ENCODE peak calls at places on chromosomes 2 and 18, in six cellular contexts. One of them, this sample, is unnamed.
A peak's percentile ranks its signal among the peaks of the same experiment; 100 is the strongest.

GRCh38 chr2:169808211-169808610 is 9.5 kb downstream of the SSB start:
- DNase-seq in RWPE2: no peak
- DNase-seq in prostate gland: no peak
- DNase-seq in memory B cell: no peak
- DNase-seq in T-helper 17 cell: no peak
- DNase-seq in DMS 273 treated with DMSO at 0.1 percent for 48 hours: no peak
- DNase-seq in this sample: no peak

GRCh38 chr2:94956797-94957391 is 68.6 kb upstream of the MAL start:
- DNase-seq in T-helper 17 cell: no peak
- DNase-seq in RWPE2: no peak
- DNase-seq in memory B cell: peak; percentile 22
- DNase-seq in prostate gland: peak; percentile 33
- DNase-seq in DMS 273 treated with DMSO at 0.1 percent for 48 hours: no peak
- DNase-seq in this sample: no peak

GRCh38 chr2:185738679-185739472 is at the start of gene FSIP2:
- DNase-seq in RWPE2: peak; percentile 47
- DNase-seq in DMS 273 treated with DMSO at 0.1 percent for 48 hours: no peak
- DNase-seq in prostate gland: peak; percentile 16
- DNase-seq in memory B cell: no peak
- DNase-seq in T-helper 17 cell: no peak
- DNase-seq in this sample: peak; percentile 35

GRCh38 chr2:60278906-60279305 is 274.5 kb downstream of the BCL11A start:
- DNase-seq in memory B cell: no peak
- DNase-seq in T-helper 17 cell: no peak
- DNase-seq in prostate gland: no peak
- DNase-seq in DMS 273 treated with DMSO at 0.1 percent for 48 hours: no peak
- DNase-seq in RWPE2: no peak
- DNase-seq in this sample: no peak

GRCh38 chr18:944440-944839 is 39.8 kb downstream of the ADCYAP1 start:
- DNase-seq in T-helper 17 cell: no peak
- DNase-seq in prostate gland: no peak
- DNase-seq in RWPE2: no peak
- DNase-seq in memory B cell: no peak
- DNase-seq in DMS 273 treated with DMSO at 0.1 percent for 48 hours: no peak
- DNase-seq in this sample: no peak

GRCh38 chr2:150612957-150613710 is 125.7 kb upstream of the RND3 start:
- DNase-seq in RWPE2: no peak
- DNase-seq in memory B cell: no peak
- DNase-seq in DMS 273 treated with DMSO at 0.1 percent for 48 hours: no peak
- DNase-seq in T-helper 17 cell: no peak
- DNase-seq in prostate gland: peak; percentile 22
- DNase-seq in this sample: no peak

GRCh38 chr2:60657673-60658072 is 98.4 kb upstream of the PAPOLG start:
- DNase-seq in prostate gland: no peak
- DNase-seq in RWPE2: no peak
- DNase-seq in DMS 273 treated with DMSO at 0.1 percent for 48 hours: no peak
- DNase-seq in memory B cell: no peak
- DNase-seq in T-helper 17 cell: no peak
- DNase-seq in this sample: no peak

GRCh38 chr18:34222396-34223163 is 2.1 kb downstream of the NOL4 start:
- DNase-seq in prostate gland: no peak
- DNase-seq in memory B cell: no peak
- DNase-seq in RWPE2: no peak
- DNase-seq in T-helper 17 cell: no peak
- DNase-seq in DMS 273 treated with DMSO at 0.1 percent for 48 hours: no peak
- DNase-seq in this sample: no peak

GRCh38 chr2:166360906-166361305 is 14.8 kb downstream of the SCN9A start:
- DNase-seq in T-helper 17 cell: no peak
- DNase-seq in prostate gland: no peak
- DNase-seq in RWPE2: no peak
- DNase-seq in memory B cell: no peak
- DNase-seq in DMS 273 treated with DMSO at 0.1 percent for 48 hours: no peak
- DNase-seq in this sample: no peak

GRCh38 chr2:208466133-208466919 is 59.7 kb downstream of the PTH2R start:
- DNase-seq in memory B cell: no peak
- DNase-seq in prostate gland: no peak
- DNase-seq in RWPE2: no peak
- DNase-seq in DMS 273 treated with DMSO at 0.1 percent for 48 hours: peak; percentile 19
- DNase-seq in T-helper 17 cell: no peak
- DNase-seq in this sample: no peak

GRCh38 chr2:204261776-204262175 is 283.5 kb upstream of the PARD3B start:
- DNase-seq in RWPE2: no peak
- DNase-seq in DMS 273 treated with DMSO at 0.1 percent for 48 hours: no peak
- DNase-seq in memory B cell: no peak
- DNase-seq in prostate gland: no peak
- DNase-seq in T-helper 17 cell: no peak
- DNase-seq in this sample: no peak

GRCh38 chr2:6881036-6881435 is 3.5 kb downstream of the RSAD2 start:
- DNase-seq in prostate gland: no peak
- DNase-seq in RWPE2: no peak
- DNase-seq in T-helper 17 cell: no peak
- DNase-seq in DMS 273 treated with DMSO at 0.1 percent for 48 hours: no peak
- DNase-seq in memory B cell: no peak
- DNase-seq in this sample: no peak

GRCh38 chr2:120684225-120684624 is 51.4 kb upstream of the GLI2 start:
- DNase-seq in T-helper 17 cell: no peak
- DNase-seq in memory B cell: no peak
- DNase-seq in DMS 273 treated with DMSO at 0.1 percent for 48 hours: no peak
- DNase-seq in prostate gland: no peak
- DNase-seq in RWPE2: no peak
- DNase-seq in this sample: no peak

GRCh38 chr2:12705230-12705629 is 11.5 kb upstream of the TRIB2 start:
- DNase-seq in DMS 273 treated with DMSO at 0.1 percent for 48 hours: no peak
- DNase-seq in RWPE2: no peak
- DNase-seq in prostate gland: no peak
- DNase-seq in T-helper 17 cell: no peak
- DNase-seq in memory B cell: no peak
- DNase-seq in this sample: no peak

GRCh38 chr2:45237850-45238542 is 228.7 kb upstream of the SIX2 start:
- DNase-seq in T-helper 17 cell: no peak
- DNase-seq in DMS 273 treated with DMSO at 0.1 percent for 48 hours: no peak
- DNase-seq in memory B cell: no peak
- DNase-seq in prostate gland: no peak
- DNase-seq in RWPE2: peak; percentile 77
- DNase-seq in this sample: no peak

GRCh38 chr2:80167284-80167808 is 137.2 kb downstream of the LRRTM1 start:
- DNase-seq in memory B cell: no peak
- DNase-seq in DMS 273 treated with DMSO at 0.1 percent for 48 hours: no peak
- DNase-seq in T-helper 17 cell: no peak
- DNase-seq in prostate gland: no peak
- DNase-seq in RWPE2: no peak
- DNase-seq in this sample: no peak

GRCh38 chr2:120740765-120741513 is 5.3 kb downstream of the GLI2 start:
- DNase-seq in DMS 273 treated with DMSO at 0.1 percent for 48 hours: no peak
- DNase-seq in prostate gland: no peak
- DNase-seq in RWPE2: no peak
- DNase-seq in T-helper 17 cell: no peak
- DNase-seq in memory B cell: no peak
- DNase-seq in this sample: no peak

GRCh38 chr2:217929294-217929671 is 73.5 kb downstream of the TNS1 start:
- DNase-seq in RWPE2: no peak
- DNase-seq in DMS 273 treated with DMSO at 0.1 percent for 48 hours: no peak
- DNase-seq in T-helper 17 cell: no peak
- DNase-seq in prostate gland: no peak
- DNase-seq in memory B cell: no peak
- DNase-seq in this sample: no peak

GRCh38 chr2:241225983-241226382 is 37.5 kb downstream of the ANO7 start:
- DNase-seq in prostate gland: no peak
- DNase-seq in RWPE2: no peak
- DNase-seq in DMS 273 treated with DMSO at 0.1 percent for 48 hours: no peak
- DNase-seq in T-helper 17 cell: no peak
- DNase-seq in memory B cell: no peak
- DNase-seq in this sample: no peak

GRCh38 chr2:48414980-48415764 is 114.8 kb upstream of the STON1 start:
- DNase-seq in DMS 273 treated with DMSO at 0.1 percent for 48 hours: peak; percentile 67
- DNase-seq in memory B cell: no peak
- DNase-seq in RWPE2: no peak
- DNase-seq in prostate gland: no peak
- DNase-seq in T-helper 17 cell: no peak
- DNase-seq in this sample: no peak

GRCh38 chr2:219545610-219546352 is 2.0 kb downstream of the TMEM198 start:
- DNase-seq in RWPE2: no peak
- DNase-seq in prostate gland: no peak
- DNase-seq in memory B cell: no peak
- DNase-seq in DMS 273 treated with DMSO at 0.1 percent for 48 hours: no peak
- DNase-seq in T-helper 17 cell: no peak
- DNase-seq in this sample: no peak

GRCh38 chr2:40457846-40458245 is 6.0 kb upstream of the SLC8A1 start:
- DNase-seq in memory B cell: no peak
- DNase-seq in RWPE2: no peak
- DNase-seq in T-helper 17 cell: no peak
- DNase-seq in prostate gland: no peak
- DNase-seq in DMS 273 treated with DMSO at 0.1 percent for 48 hours: no peak
- DNase-seq in this sample: no peak

GRCh38 chr18:457120-457519 is 43.4 kb downstream of the COLEC12 start:
- DNase-seq in DMS 273 treated with DMSO at 0.1 percent for 48 hours: peak; percentile 17
- DNase-seq in memory B cell: no peak
- DNase-seq in RWPE2: no peak
- DNase-seq in prostate gland: peak; percentile 10
- DNase-seq in T-helper 17 cell: no peak
- DNase-seq in this sample: no peak

GRCh38 chr2:101766871-101767739 is 69.6 kb downstream of the MAP4K4 start:
- DNase-seq in memory B cell: no peak
- DNase-seq in T-helper 17 cell: no peak
- DNase-seq in prostate gland: no peak
- DNase-seq in RWPE2: no peak
- DNase-seq in DMS 273 treated with DMSO at 0.1 percent for 48 hours: no peak
- DNase-seq in this sample: no peak

GRCh38 chr2:174546519-174547506 is 50.8 kb downstream of the WIPF1 start:
- DNase-seq in RWPE2: no peak
- DNase-seq in T-helper 17 cell: no peak
- DNase-seq in memory B cell: no peak
- DNase-seq in prostate gland: no peak
- DNase-seq in DMS 273 treated with DMSO at 0.1 percent for 48 hours: peak; percentile 13
- DNase-seq in this sample: no peak

GRCh38 chr2:150410809-150411208 is 76.7 kb downstream of the RND3 start:
- DNase-seq in T-helper 17 cell: no peak
- DNase-seq in DMS 273 treated with DMSO at 0.1 percent for 48 hours: no peak
- DNase-seq in prostate gland: no peak
- DNase-seq in memory B cell: no peak
- DNase-seq in RWPE2: no peak
- DNase-seq in this sample: no peak

GRCh38 chr2:203710211-203710610 is 3.8 kb downstream of the CD28 start:
- DNase-seq in prostate gland: no peak
- DNase-seq in DMS 273 treated with DMSO at 0.1 percent for 48 hours: no peak
- DNase-seq in T-helper 17 cell: no peak
- DNase-seq in memory B cell: no peak
- DNase-seq in RWPE2: no peak
- DNase-seq in this sample: no peak

GRCh38 chr2:96739633-96740428 is at the start of gene LMAN2L:
- DNase-seq in memory B cell: peak; percentile 84
- DNase-seq in DMS 273 treated with DMSO at 0.1 percent for 48 hours: peak; percentile 96
- DNase-seq in T-helper 17 cell: peak; percentile 90
- DNase-seq in RWPE2: peak; percentile 97
- DNase-seq in prostate gland: peak; percentile 97
- DNase-seq in this sample: peak; percentile 93

GRCh38 chr2:60479226-60480088 is 74.0 kb downstream of the BCL11A start:
- DNase-seq in memory B cell: no peak
- DNase-seq in RWPE2: no peak
- DNase-seq in prostate gland: peak; percentile 75
- DNase-seq in T-helper 17 cell: no peak
- DNase-seq in DMS 273 treated with DMSO at 0.1 percent for 48 hours: no peak
- DNase-seq in this sample: no peak

GRCh38 chr18:10130626-10131025 is 216.8 kb downstream of the VAPA start:
- DNase-seq in memory B cell: no peak
- DNase-seq in T-helper 17 cell: no peak
- DNase-seq in DMS 273 treated with DMSO at 0.1 percent for 48 hours: no peak
- DNase-seq in prostate gland: no peak
- DNase-seq in RWPE2: no peak
- DNase-seq in this sample: no peak

GRCh38 chr18:9117980-9118841 is 15.7 kb downstream of the NDUFV2 start:
- DNase-seq in T-helper 17 cell: no peak
- DNase-seq in DMS 273 treated with DMSO at 0.1 percent for 48 hours: no peak
- DNase-seq in prostate gland: no peak
- DNase-seq in RWPE2: no peak
- DNase-seq in memory B cell: no peak
- DNase-seq in this sample: no peak

GRCh38 chr18:23311346-23312103 is 141.6 kb upstream of the RIOK3 start:
- DNase-seq in DMS 273 treated with DMSO at 0.1 percent for 48 hours: no peak
- DNase-seq in T-helper 17 cell: no peak
- DNase-seq in prostate gland: peak; percentile 30
- DNase-seq in RWPE2: no peak
- DNase-seq in memory B cell: no peak
- DNase-seq in this sample: no peak

GRCh38 chr2:206443735-206444527 is 599 bp downstream of the ADAM23 start:
- DNase-seq in RWPE2: no peak
- DNase-seq in memory B cell: peak; percentile 14
- DNase-seq in prostate gland: no peak
- DNase-seq in T-helper 17 cell: peak; percentile 10
- DNase-seq in DMS 273 treated with DMSO at 0.1 percent for 48 hours: peak; percentile 9
- DNase-seq in this sample: peak; percentile 5

GRCh38 chr2:64143154-64144056 is 815 bp downstream of the PELI1 start:
- DNase-seq in T-helper 17 cell: peak; percentile 23
- DNase-seq in RWPE2: no peak
- DNase-seq in prostate gland: peak; percentile 25
- DNase-seq in memory B cell: peak; percentile 15
- DNase-seq in DMS 273 treated with DMSO at 0.1 percent for 48 hours: no peak
- DNase-seq in this sample: no peak

GRCh38 chr18:519019-519879 is 18.7 kb upstream of the COLEC12 start:
- DNase-seq in prostate gland: peak; percentile 33
- DNase-seq in RWPE2: no peak
- DNase-seq in DMS 273 treated with DMSO at 0.1 percent for 48 hours: no peak
- DNase-seq in memory B cell: no peak
- DNase-seq in T-helper 17 cell: no peak
- DNase-seq in this sample: no peak

This sample was measured in stimulated activated naive B cell treated with anti-CD40 and anti-IgM and Interleukin-4, amounts not matched to agents 10 μg/mL and 1 μg/mL and 100 μg/mL, for 72 hours.